ENCODE peak calls at places on chromosomes 16 and 17, in nine cellular contexts. One of them, this sample, is unnamed.

GRCh38 chr16:56610609-56611111 is 2.3 kb downstream of the MT2A start:
- DNase-seq in MM.1S: no peak
- DNase-seq in activated CD8-positive, alpha-beta T cell treated with anti-CD3 and anti-CD28 coated beads for 36 hours: no peak
- DNase-seq in pancreas: no peak
- DNase-seq in upper lobe of left lung: no peak
- DNase-seq in heart right ventricle: peak; percentile 52
- DNase-seq in mucosa of descending colon: no peak
- DNase-seq in fibroblast of pulmonary artery: peak; percentile 55
- DNase-seq in keratinocyte: no peak
- DNase-seq in this sample: no peak

GRCh38 chr16:30668393-30668792 is 10.2 kb downstream of the FBRS start:
- DNase-seq in activated CD8-positive, alpha-beta T cell treated with anti-CD3 and anti-CD28 coated beads for 36 hours: no peak
- DNase-seq in mucosa of descending colon: no peak
- DNase-seq in fibroblast of pulmonary artery: no peak
- DNase-seq in upper lobe of left lung: no peak
- DNase-seq in heart right ventricle: no peak
- DNase-seq in keratinocyte: no peak
- DNase-seq in MM.1S: no peak
- DNase-seq in pancreas: peak; percentile 26
- DNase-seq in this sample: no peak

GRCh38 chr17:596763-597644 is 117.6 kb downstream of the VPS53 start:
- DNase-seq in mucosa of descending colon: no peak
- DNase-seq in heart right ventricle: no peak
- DNase-seq in upper lobe of left lung: no peak
- DNase-seq in MM.1S: no peak
- DNase-seq in fibroblast of pulmonary artery: peak; percentile 59
- DNase-seq in activated CD8-positive, alpha-beta T cell treated with anti-CD3 and anti-CD28 coated beads for 36 hours: peak; percentile 66
- DNase-seq in keratinocyte: no peak
- DNase-seq in pancreas: no peak
- DNase-seq in this sample: peak; percentile 5

GRCh38 chr17:49224198-49224996 is 6.2 kb downstream of the PHOSPHO1 start:
- DNase-seq in heart right ventricle: no peak
- DNase-seq in fibroblast of pulmonary artery: no peak
- DNase-seq in MM.1S: peak; percentile 9
- DNase-seq in pancreas: peak; percentile 46
- DNase-seq in activated CD8-positive, alpha-beta T cell treated with anti-CD3 and anti-CD28 coated beads for 36 hours: peak; percentile 72
- DNase-seq in upper lobe of left lung: peak; percentile 92
- DNase-seq in keratinocyte: no peak
- DNase-seq in mucosa of descending colon: peak; percentile 75
- DNase-seq in this sample: peak; percentile 65

GRCh38 chr16:29806096-29806579 is at the start of gene MAZ:
- DNase-seq in MM.1S: peak; percentile 84
- DNase-seq in mucosa of descending colon: no peak
- DNase-seq in pancreas: no peak
- DNase-seq in fibroblast of pulmonary artery: peak; percentile 94
- DNase-seq in activated CD8-positive, alpha-beta T cell treated with anti-CD3 and anti-CD28 coated beads for 36 hours: no peak
- DNase-seq in upper lobe of left lung: peak; percentile 95
- DNase-seq in keratinocyte: no peak
- DNase-seq in heart right ventricle: no peak
- DNase-seq in this sample: no peak

GRCh38 chr16:26071383-26071782 is 379.6 kb downstream of the HS3ST4 start:
- DNase-seq in upper lobe of left lung: no peak
- DNase-seq in MM.1S: no peak
- DNase-seq in keratinocyte: no peak
- DNase-seq in pancreas: no peak
- DNase-seq in fibroblast of pulmonary artery: no peak
- DNase-seq in activated CD8-positive, alpha-beta T cell treated with anti-CD3 and anti-CD28 coated beads for 36 hours: no peak
- DNase-seq in heart right ventricle: no peak
- DNase-seq in mucosa of descending colon: no peak
- DNase-seq in this sample: no peak

GRCh38 chr17:70905796-70906195 is 736.5 kb downstream of the KCNJ2 start:
- DNase-seq in heart right ventricle: peak; percentile 45
- DNase-seq in fibroblast of pulmonary artery: peak; percentile 100
- DNase-seq in pancreas: no peak
- DNase-seq in activated CD8-positive, alpha-beta T cell treated with anti-CD3 and anti-CD28 coated beads for 36 hours: no peak
- DNase-seq in upper lobe of left lung: no peak
- DNase-seq in MM.1S: no peak
- DNase-seq in mucosa of descending colon: no peak
- DNase-seq in keratinocyte: no peak
- DNase-seq in this sample: no peak

GRCh38 chr16:57265850-57266530 is 18.5 kb downstream of the PLLP start:
- DNase-seq in keratinocyte: no peak
- DNase-seq in upper lobe of left lung: peak; percentile 90
- DNase-seq in MM.1S: no peak
- DNase-seq in pancreas: peak; percentile 93
- DNase-seq in fibroblast of pulmonary artery: peak; percentile 45
- DNase-seq in heart right ventricle: peak; percentile 73
- DNase-seq in mucosa of descending colon: peak; percentile 87
- DNase-seq in activated CD8-positive, alpha-beta T cell treated with anti-CD3 and anti-CD28 coated beads for 36 hours: no peak
- DNase-seq in this sample: no peak

GRCh38 chr16:88923926-88924833 is 52.8 kb downstream of the CBFA2T3 start:
- DNase-seq in pancreas: peak; percentile 93
- DNase-seq in upper lobe of left lung: peak; percentile 79
- DNase-seq in fibroblast of pulmonary artery: no peak
- DNase-seq in mucosa of descending colon: no peak
- DNase-seq in heart right ventricle: no peak
- DNase-seq in activated CD8-positive, alpha-beta T cell treated with anti-CD3 and anti-CD28 coated beads for 36 hours: no peak
- DNase-seq in keratinocyte: no peak
- DNase-seq in MM.1S: no peak
- DNase-seq in this sample: no peak

GRCh38 chr16:88923450-88923849 is 53.6 kb downstream of the CBFA2T3 start:
- DNase-seq in keratinocyte: no peak
- DNase-seq in activated CD8-positive, alpha-beta T cell treated with anti-CD3 and anti-CD28 coated beads for 36 hours: no peak
- DNase-seq in MM.1S: no peak
- DNase-seq in mucosa of descending colon: no peak
- DNase-seq in fibroblast of pulmonary artery: no peak
- DNase-seq in heart right ventricle: no peak
- DNase-seq in pancreas: no peak
- DNase-seq in upper lobe of left lung: peak; percentile 48
- DNase-seq in this sample: no peak

GRCh38 chr16:88925540-88925887 is 51.5 kb downstream of the CBFA2T3 start:
- DNase-seq in pancreas: no peak
- DNase-seq in heart right ventricle: no peak
- DNase-seq in MM.1S: no peak
- DNase-seq in fibroblast of pulmonary artery: no peak
- DNase-seq in keratinocyte: no peak
- DNase-seq in upper lobe of left lung: peak; percentile 56
- DNase-seq in activated CD8-positive, alpha-beta T cell treated with anti-CD3 and anti-CD28 coated beads for 36 hours: no peak
- DNase-seq in mucosa of descending colon: no peak
- DNase-seq in this sample: no peak

GRCh38 chr16:88926374-88926990 is 50.5 kb downstream of the CBFA2T3 start:
- DNase-seq in heart right ventricle: no peak
- DNase-seq in keratinocyte: no peak
- DNase-seq in pancreas: peak; percentile 42
- DNase-seq in mucosa of descending colon: no peak
- DNase-seq in fibroblast of pulmonary artery: no peak
- DNase-seq in upper lobe of left lung: peak; percentile 72
- DNase-seq in MM.1S: no peak
- DNase-seq in activated CD8-positive, alpha-beta T cell treated with anti-CD3 and anti-CD28 coated beads for 36 hours: no peak
- DNase-seq in this sample: no peak

DNA sequence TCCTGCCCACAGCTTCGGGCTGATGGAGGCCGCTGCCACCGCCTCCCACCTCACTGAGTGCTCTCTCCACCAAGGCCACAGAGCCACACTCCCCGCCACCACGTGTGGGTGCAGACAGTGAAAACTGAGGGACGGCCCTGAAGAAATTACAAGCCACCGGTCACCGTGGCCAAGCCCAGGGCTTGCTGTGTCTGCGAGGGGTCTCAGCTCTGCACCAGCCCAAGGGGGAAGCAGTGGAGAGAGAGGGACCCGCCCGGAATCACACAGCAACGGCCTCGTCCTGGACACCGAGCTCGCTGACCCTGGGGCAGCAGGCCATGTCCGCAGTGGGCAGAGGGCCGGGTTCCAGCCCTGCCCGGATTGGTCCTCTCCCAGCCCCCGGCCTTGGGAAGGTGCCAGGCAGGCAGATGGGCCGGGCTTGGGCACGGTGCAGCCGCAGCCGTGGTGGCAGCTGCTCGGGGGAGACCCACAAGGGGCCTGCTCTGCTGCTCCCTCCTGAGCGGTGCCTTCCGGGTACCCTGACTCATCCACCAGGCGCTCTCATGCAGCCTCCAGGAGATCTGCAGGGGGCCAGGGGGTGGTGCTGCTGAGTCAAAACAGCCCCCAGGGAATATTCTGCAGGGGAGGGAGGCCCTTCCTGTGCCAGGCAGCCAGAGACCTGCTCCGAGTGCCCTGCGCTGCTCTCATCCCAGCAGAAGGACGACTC is 52.0 kb downstream of the CBFA2T3 start:
- DNase-seq in activated CD8-positive, alpha-beta T cell treated with anti-CD3 and anti-CD28 coated beads for 36 hours: peak; percentile 68
- DNase-seq in keratinocyte: peak; percentile 48
- DNase-seq in upper lobe of left lung: peak; percentile 75
- DNase-seq in heart right ventricle: no peak
- DNase-seq in fibroblast of pulmonary artery: peak; percentile 81
- DNase-seq in pancreas: peak; percentile 89
- DNase-seq in mucosa of descending colon: no peak
- DNase-seq in MM.1S: no peak
- DNase-seq in this sample: peak; percentile 59
- TF ChIP-seq CTCF in activated CD8-positive, alpha-beta T cell treated with anti-CD3 and anti-CD28 coated beads for 36 hours: peak; percentile 9
- TF ChIP-seq CTCF in keratinocyte: peak; percentile 45
- TF ChIP-seq CTCF in upper lobe of left lung: no peak
- TF ChIP-seq CTCF in heart right ventricle: peak; percentile 32
- TF ChIP-seq CTCF in fibroblast of pulmonary artery: peak; percentile 46
- TF ChIP-seq CTCF in pancreas: no peak
- TF ChIP-seq CTCF in mucosa of descending colon: no peak
- TF ChIP-seq CTCF in MM.1S: no peak
- TF ChIP-seq CTCF in this sample: peak; percentile 43

DNA sequence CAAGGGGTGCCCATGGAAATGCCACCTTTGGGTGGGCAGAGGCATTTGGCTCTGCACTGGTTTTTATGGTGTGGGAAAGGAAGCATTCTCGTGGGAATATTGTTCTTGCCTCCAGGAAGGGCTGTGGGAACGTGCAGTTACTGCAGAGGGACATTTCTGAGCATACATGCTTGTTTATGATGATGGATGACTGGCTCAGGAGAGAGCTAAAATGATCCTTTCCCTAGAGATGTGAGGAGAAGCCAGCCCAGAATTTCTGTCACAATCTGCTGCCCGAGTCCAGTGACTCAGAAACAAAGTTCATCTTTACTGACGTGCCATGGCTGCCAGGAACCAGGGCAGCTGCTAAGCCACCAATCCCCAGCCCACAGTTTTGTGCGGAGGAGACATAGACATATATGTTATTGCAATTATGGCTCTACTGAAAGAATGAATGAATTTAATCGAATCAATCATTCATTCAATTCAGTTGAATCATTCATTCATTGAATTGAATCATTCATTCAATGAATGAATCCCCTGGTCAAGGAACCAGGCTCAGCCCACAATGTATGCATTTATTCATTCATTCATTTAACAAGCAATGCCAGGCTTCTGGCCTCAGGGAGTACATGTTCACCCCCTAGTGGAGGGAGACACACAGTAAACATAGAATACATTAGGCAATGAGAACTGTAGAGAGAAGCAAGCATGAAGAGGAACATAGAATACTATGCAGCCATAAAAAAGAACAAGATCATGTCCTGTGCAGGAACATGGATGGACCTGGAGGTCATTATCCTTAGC is 414.4 kb upstream of the HSBP1 start:
- DNase-seq in MM.1S: no peak
- DNase-seq in upper lobe of left lung: no peak
- DNase-seq in pancreas: no peak
- DNase-seq in heart right ventricle: peak; percentile 4
- DNase-seq in activated CD8-positive, alpha-beta T cell treated with anti-CD3 and anti-CD28 coated beads for 36 hours: no peak
- DNase-seq in fibroblast of pulmonary artery: peak; percentile 39
- DNase-seq in keratinocyte: no peak
- DNase-seq in mucosa of descending colon: no peak
- DNase-seq in this sample: no peak
- TF ChIP-seq CTCF in MM.1S: no peak
- TF ChIP-seq CTCF in upper lobe of left lung: no peak
- TF ChIP-seq CTCF in pancreas: no peak
- TF ChIP-seq CTCF in heart right ventricle: no peak
- TF ChIP-seq CTCF in activated CD8-positive, alpha-beta T cell treated with anti-CD3 and anti-CD28 coated beads for 36 hours: no peak
- TF ChIP-seq CTCF in fibroblast of pulmonary artery: peak; percentile 45
- TF ChIP-seq CTCF in keratinocyte: peak; percentile 5
- TF ChIP-seq CTCF in mucosa of descending colon: no peak
- TF ChIP-seq CTCF in this sample: no peak

GRCh38 chr17:45813051-45813731 is 29.1 kb downstream of the CRHR1 start:
- DNase-seq in keratinocyte: no peak
- DNase-seq in MM.1S: no peak
- DNase-seq in upper lobe of left lung: peak; percentile 58
- DNase-seq in mucosa of descending colon: no peak
- DNase-seq in pancreas: no peak
- DNase-seq in activated CD8-positive, alpha-beta T cell treated with anti-CD3 and anti-CD28 coated beads for 36 hours: no peak
- DNase-seq in fibroblast of pulmonary artery: no peak
- DNase-seq in heart right ventricle: no peak
- DNase-seq in this sample: no peak
- TF ChIP-seq CTCF in keratinocyte: no peak
- TF ChIP-seq CTCF in MM.1S: no peak
- TF ChIP-seq CTCF in upper lobe of left lung: no peak
- TF ChIP-seq CTCF in mucosa of descending colon: no peak
- TF ChIP-seq CTCF in pancreas: no peak
- TF ChIP-seq CTCF in activated CD8-positive, alpha-beta T cell treated with anti-CD3 and anti-CD28 coated beads for 36 hours: no peak
- TF ChIP-seq CTCF in fibroblast of pulmonary artery: peak; percentile 7
- TF ChIP-seq CTCF in heart right ventricle: no peak
- TF ChIP-seq CTCF in this sample: no peak

GRCh38 chr17:42284020-42284369 is 4.3 kb upstream of the STAT5A start:
- DNase-seq in mucosa of descending colon: no peak
- DNase-seq in heart right ventricle: no peak
- DNase-seq in upper lobe of left lung: no peak
- DNase-seq in fibroblast of pulmonary artery: no peak
- DNase-seq in activated CD8-positive, alpha-beta T cell treated with anti-CD3 and anti-CD28 coated beads for 36 hours: no peak
- DNase-seq in keratinocyte: no peak
- DNase-seq in MM.1S: no peak
- DNase-seq in pancreas: no peak
- DNase-seq in this sample: no peak

GRCh38 chr17:42281571-42282096 is 5.4 kb upstream of the STAT5B start:
- DNase-seq in keratinocyte: no peak
- DNase-seq in upper lobe of left lung: no peak
- DNase-seq in pancreas: peak; percentile 84
- DNase-seq in fibroblast of pulmonary artery: no peak
- DNase-seq in heart right ventricle: no peak
- DNase-seq in activated CD8-positive, alpha-beta T cell treated with anti-CD3 and anti-CD28 coated beads for 36 hours: no peak
- DNase-seq in MM.1S: no peak
- DNase-seq in mucosa of descending colon: no peak
- DNase-seq in this sample: no peak

GRCh38 chr17:42284566-42284965 is 3.7 kb upstream of the STAT5A start:
- DNase-seq in mucosa of descending colon: no peak
- DNase-seq in MM.1S: no peak
- DNase-seq in activated CD8-positive, alpha-beta T cell treated with anti-CD3 and anti-CD28 coated beads for 36 hours: no peak
- DNase-seq in keratinocyte: no peak
- DNase-seq in pancreas: no peak
- DNase-seq in fibroblast of pulmonary artery: no peak
- DNase-seq in heart right ventricle: no peak
- DNase-seq in upper lobe of left lung: no peak
- DNase-seq in this sample: no peak

GRCh38 chr17:42283241-42284019 is 4.9 kb upstream of the STAT5A start:
- DNase-seq in MM.1S: no peak
- DNase-seq in pancreas: no peak
- DNase-seq in upper lobe of left lung: no peak
- DNase-seq in keratinocyte: no peak
- DNase-seq in heart right ventricle: no peak
- DNase-seq in mucosa of descending colon: no peak
- DNase-seq in activated CD8-positive, alpha-beta T cell treated with anti-CD3 and anti-CD28 coated beads for 36 hours: no peak
- DNase-seq in fibroblast of pulmonary artery: no peak
- DNase-seq in this sample: no peak

DNA sequence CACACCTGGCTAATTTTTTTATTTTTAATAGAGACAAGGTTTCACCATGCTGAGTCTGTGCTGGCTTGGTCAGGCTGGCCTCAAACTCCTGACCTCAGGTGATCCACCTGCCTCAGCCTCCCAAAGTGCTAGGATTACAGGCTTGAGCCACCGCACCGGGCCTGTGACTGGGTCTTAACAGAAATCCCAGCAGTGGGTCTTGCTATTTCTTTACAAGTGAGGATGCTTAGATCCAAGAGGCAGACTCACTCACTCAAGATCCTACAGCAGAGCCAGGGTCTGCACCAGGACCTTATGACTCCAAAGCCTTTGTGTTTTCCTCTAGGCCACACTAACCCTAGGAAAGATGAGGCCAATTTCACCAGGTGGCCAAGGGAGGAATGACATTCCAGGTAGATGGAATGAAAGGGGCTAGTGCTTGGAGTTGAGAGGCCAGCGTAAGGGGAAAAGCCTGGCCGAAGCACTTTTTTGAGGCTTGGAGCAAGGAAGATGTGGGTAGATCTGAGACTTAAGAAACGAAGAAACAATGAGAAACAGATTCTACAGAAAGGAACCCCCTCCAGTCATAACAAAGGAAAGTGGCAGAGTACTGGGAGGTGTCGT is 5.7 kb upstream of the STAT5A start:
- DNase-seq in heart right ventricle: no peak
- DNase-seq in activated CD8-positive, alpha-beta T cell treated with anti-CD3 and anti-CD28 coated beads for 36 hours: no peak
- DNase-seq in upper lobe of left lung: no peak
- DNase-seq in fibroblast of pulmonary artery: no peak
- DNase-seq in mucosa of descending colon: no peak
- DNase-seq in keratinocyte: no peak
- DNase-seq in MM.1S: no peak
- DNase-seq in pancreas: no peak
- DNase-seq in this sample: no peak
- TF ChIP-seq CTCF in heart right ventricle: no peak
- TF ChIP-seq CTCF in activated CD8-positive, alpha-beta T cell treated with anti-CD3 and anti-CD28 coated beads for 36 hours: no peak
- TF ChIP-seq CTCF in upper lobe of left lung: no peak
- TF ChIP-seq CTCF in fibroblast of pulmonary artery: no peak
- TF ChIP-seq CTCF in mucosa of descending colon: no peak
- TF ChIP-seq CTCF in keratinocyte: no peak
- TF ChIP-seq CTCF in MM.1S: no peak
- TF ChIP-seq CTCF in pancreas: no peak
- TF ChIP-seq CTCF in this sample: no peak